ENCODE peak calls at places on chromosomes 5 and 9, in seven cellular contexts. R is A549; N is CD8-positive, alpha-beta memory T cell; W is CD8-positive, alpha-beta T cell; P is aorta; B is GM23248; G is stomach. I is an unnamed sample.

GRCh38 chr5:165858118-165858517 is 2352.7 kb downstream of the MAT2B start:
- DNase-seq in G (no peak), P (no peak), B (no peak), W (no peak), N (no peak), R (no peak), I (no peak)

GRCh38 chr9:131404581-131404980 is 10.7 kb downstream of the PRRC2B start:
- DNase-seq in G (no peak), R (no peak), N (no peak), W (no peak), B (peak; percentile 42), P (no peak), I (no peak)

GRCh38 chr5:2591777-2592453 is 159.6 kb downstream of the IRX2 start:
- DNase-seq in G (no peak), N (no peak), B (no peak), R (no peak), W (no peak), P (no peak), I (no peak)

GRCh38 chr5:125103459-125103858 is 357.0 kb upstream of the ZNF608 start:
- DNase-seq in W (no peak), P (no peak), N (no peak), R (no peak), B (no peak), G (no peak), I (no peak)

GRCh38 chr9:120916573-120916972 is 10.0 kb downstream of the TRAF1 start:
- DNase-seq in B (peak; percentile 71), P (peak; percentile 88), G (no peak), W (no peak), R (no peak), N (no peak), I (no peak)

GRCh38 chr9:90458485-90458884 is 184.1 kb downstream of the DIRAS2 start:
- DNase-seq in W (no peak), P (no peak), R (peak; percentile 60), N (no peak), B (no peak), G (peak; percentile 58), I (no peak)

GRCh38 chr5:27008604-27009564 is 29.5 kb downstream of the CDH9 start:
- DNase-seq in B (no peak), N (no peak), R (peak; percentile 16), G (no peak), W (no peak), P (no peak), I (no peak)

GRCh38 chr5:60382761-60383160 is 317.2 kb downstream of the DEPDC1B start:
- DNase-seq in W (no peak), P (no peak), R (peak; percentile 59), G (no peak), N (no peak), B (peak; percentile 55), I (no peak)

GRCh38 chr9:108776920-108777650 is 78.7 kb downstream of the ACTL7B start:
- DNase-seq in N (no peak), B (peak; percentile 13), R (no peak), G (peak; percentile 43), W (no peak), P (no peak), I (no peak)

GRCh38 chr9:104300125-104300524 is 203.9 kb upstream of the OR13F1 start:
- DNase-seq in R (no peak), P (no peak), B (no peak), N (no peak), G (no peak), W (no peak), I (no peak)

GRCh38 chr5:136014976-136015375 is 13.8 kb upstream of the TGFBI start:
- DNase-seq in R (no peak), W (no peak), G (no peak), P (no peak), N (no peak), B (no peak), I (no peak)

GRCh38 chr5:151213803-151214613 is 9.9 kb downstream of the CCDC69 start:
- DNase-seq in W (peak; percentile 81), G (peak; percentile 72), B (peak; percentile 28), N (peak; percentile 83), R (no peak), P (peak; percentile 86), I (peak; percentile 79)

GRCh38 chr9:15219511-15219910 is 87.5 kb downstream of the TTC39B start:
- DNase-seq in B (no peak), G (no peak), R (no peak), N (no peak), P (no peak), W (no peak), I (no peak)

GRCh38 chr5:94081088-94081487 is 339.7 kb upstream of the POU5F2 start:
- DNase-seq in P (no peak), B (no peak), N (no peak), R (no peak), W (no peak), G (no peak), I (no peak)

GRCh38 chr9:85740821-85741111 is 988 bp downstream of the AGTPBP1 start:
- DNase-seq in G (no peak), N (no peak), P (no peak), B (no peak), W (no peak), R (no peak), I (no peak)
- H3K27ac ChIP-seq in G (peak overlapping the region; percentile 94), N (peak overlapping the region; percentile 93), P (no peak overlapping the region), B (peak overlapping the region; percentile 25), W (peak overlapping the region; percentile 93), R (peak overlapping the region; percentile 85), I (peak overlapping the region; percentile 93)

GRCh38 chr5:78589928-78590327 is 58.6 kb downstream of the LHFPL2 start:
- DNase-seq in G (no peak), W (no peak), P (no peak), R (no peak), B (no peak), N (no peak), I (no peak)

GRCh38 chr5:78587081-78587774 is 61.3 kb downstream of the LHFPL2 start:
- DNase-seq in N (no peak), G (no peak), W (no peak), B (peak; percentile 55), P (no peak), R (no peak), I (no peak)

GRCh38 chr5:78588517-78588916 is 60.1 kb downstream of the LHFPL2 start:
- DNase-seq in R (no peak), W (no peak), N (no peak), G (no peak), P (no peak), B (no peak), I (no peak)

GRCh38 chr5:78586251-78586650 is 62.3 kb downstream of the LHFPL2 start:
- DNase-seq in B (peak; percentile 98), N (no peak), R (peak; percentile 33), W (no peak), P (no peak), G (no peak), I (no peak)

GRCh38 chr5:78587775-78588291 is 60.7 kb downstream of the LHFPL2 start:
- DNase-seq in R (no peak), P (no peak), W (no peak), B (peak; percentile 77), N (no peak), G (no peak), I (no peak)
- H3K4me1 ChIP-seq in R (peaks cover 66% of the 10 kb centered on the region), P (peaks cover 10% of the 10 kb centered on the region), W (no peaks in the 10 kb centered on the region), B (peaks cover 52% of the 10 kb centered on the region), N (no peaks in the 10 kb centered on the region), G (peaks cover 38% of the 10 kb centered on the region), I (no peaks in the 10 kb centered on the region)

GRCh38 chr5:142549834-142550233 is 136.1 kb downstream of the FGF1 start:
- DNase-seq in P (no peak), R (no peak), G (no peak), N (no peak), W (no peak), B (no peak), I (no peak)

GRCh38 chr5:142550471-142550870 is 135.4 kb downstream of the FGF1 start:
- DNase-seq in P (no peak), N (no peak), G (no peak), B (no peak), W (no peak), R (no peak), I (no peak)

GRCh38 chr5:142547445-142548374 is 138.2 kb downstream of the FGF1 start:
- DNase-seq in N (no peak), R (no peak), B (no peak), W (no peak), P (no peak), G (no peak), I (no peak)

GRCh38 chr5:142548739-142549275 is 137.1 kb downstream of the FGF1 start:
- DNase-seq in R (peak; percentile 93), P (no peak), W (no peak), B (peak; percentile 94), G (peak; percentile 36), N (no peak), I (no peak)

GRCh38 chr5:142551242-142552067 is 134.4 kb downstream of the FGF1 start:
- DNase-seq in G (no peak), P (no peak), B (peak; percentile 63), W (no peak), N (no peak), R (no peak), I (no peak)
- H3K4me3 ChIP-seq in G (peak overlapping the region; percentile 12), P (no peak overlapping the region), B (peak overlapping the region; percentile 68), W (no peak overlapping the region), N (no peak overlapping the region), R (no peak overlapping the region), I (no peak overlapping the region)

DNA sequence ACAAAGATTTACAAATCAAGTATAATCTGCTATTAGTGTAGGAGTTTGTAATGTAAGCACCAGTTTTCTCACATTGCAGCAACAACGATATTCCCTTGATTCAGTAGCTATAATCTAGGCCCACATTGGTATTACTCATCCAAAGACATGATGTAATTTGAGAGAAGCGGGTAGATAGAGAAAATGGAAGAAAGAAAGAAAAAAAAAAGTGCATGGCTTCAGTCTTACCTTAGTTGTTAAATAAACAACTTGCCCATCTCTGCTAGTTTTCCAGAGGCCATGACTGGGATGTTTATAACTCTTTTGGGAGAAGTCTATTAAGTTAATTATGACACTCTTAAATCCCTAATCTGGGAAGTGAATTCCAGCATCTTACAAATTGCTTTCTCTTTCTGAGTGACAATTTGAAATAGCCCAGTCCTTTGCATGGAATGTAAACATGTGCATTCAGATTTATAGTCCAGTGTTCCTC is 2.8 kb downstream of the MELK start:
- DNase-seq in P (no peak), R (no peak), B (peak; percentile 75), G (no peak), W (no peak), N (no peak), I (no peak)
- H3K27ac ChIP-seq in P (no peak overlapping the region), R (peak overlapping the region; percentile 61), B (peak overlapping the region; percentile 53), G (no peak overlapping the region), W (no peak overlapping the region), N (no peak overlapping the region), I (no peak overlapping the region)

GRCh38 chr9:111924281-111924680 is 27.7 kb downstream of the UGCG start:
- DNase-seq in W (no peak), R (no peak), B (no peak), N (no peak), G (no peak), P (no peak), I (no peak)
- H3K4me1 ChIP-seq in W (peaks cover 34% of the 10 kb centered on the region), R (peaks cover 54% of the 10 kb centered on the region), B (peaks cover 40% of the 10 kb centered on the region), N (peaks cover 33% of the 10 kb centered on the region), G (peaks cover 91% of the 10 kb centered on the region), P (no peaks in the 10 kb centered on the region), I (peaks cover 29% of the 10 kb centered on the region)